ENCODE peak calls at places on chromosomes 12 and 14, in four cellular contexts. C is adipocyte, I is left colon, P is ecto neural progenitor cell. B is an unnamed sample.

GRCh38 chr12:101027200-101027599 is 182.8 kb downstream of the SLC5A8 start:
- DNase-seq in C (no peak), I (no peak), P (peak; percentile 59), B (peak; percentile 81)

GRCh38 chr12:106118278-106118820 is 20.4 kb downstream of the NUAK1 start:
- DNase-seq in C (peak; percentile 62), I (no peak), P (no peak), B (no peak)

GRCh38 chr12:66915312-66915904 is 236.5 kb upstream of the GRIP1 start:
- DNase-seq in C (no peak), I (no peak), P (peak; percentile 49), B (no peak)

GRCh38 chr14:85565862-85566296 is 35.9 kb downstream of the FLRT2 start:
- DNase-seq in C (peak; percentile 53), I (no peak), P (no peak), B (no peak)

GRCh38 chr14:96086032-96086431 is 46.9 kb downstream of the C14orf132 start:
- DNase-seq in C (peak; percentile 72), I (no peak), P (no peak), B (no peak)

GRCh38 chr12:48002179-48002601 is 2.1 kb downstream of the COL2A1 start:
- DNase-seq in C (peak; percentile 32), I (no peak), P (peak; percentile 71), B (peak; percentile 31)

GRCh38 chr12:65259501-65259900 is 19.0 kb upstream of the MSRB3 start:
- DNase-seq in C (no peak), I (no peak), P (no peak), B (no peak)

GRCh38 chr12:78863482-78864427 is 819 bp upstream of the SYT1 start:
- DNase-seq in C (peak; percentile 72), I (peak; percentile 46), P (peak; percentile 84), B (peak; percentile 72)

GRCh38 chr12:16358896-16359295 is 11.5 kb downstream of the MGST1 start:
- DNase-seq in C (no peak), I (no peak), P (no peak), B (no peak)

GRCh38 chr12:4269279-4269991 is 4.1 kb upstream of the CCND2 start:
- DNase-seq in C (peak; percentile 48), I (peak; percentile 88), P (peak; percentile 88), B (peak; percentile 75)

GRCh38 chr12:44235674-44236073 is 399.8 kb downstream of the TMEM117 start:
- DNase-seq in C (no peak), I (no peak), P (no peak), B (no peak)

GRCh38 chr14:22386924-22387775 is 201.9 kb downstream of the DAD1 start:
- DNase-seq in C (peak; percentile 94), I (peak; percentile 41), P (peak; percentile 77), B (peak; percentile 92)

GRCh38 chr12:131131808-131132117 is 178.1 kb downstream of the ADGRD1 start:
- DNase-seq in C (no peak), I (no peak), P (peak; percentile 48), B (no peak)

GRCh38 chr14:33352821-33353220 is 414.1 kb downstream of the NPAS3 start:
- DNase-seq in C (peak; percentile 12), I (no peak), P (no peak), B (no peak)

GRCh38 chr12:100539209-100539608 is 34.3 kb upstream of the GAS2L3 start:
- DNase-seq in C (peak; percentile 48), I (no peak), P (peak; percentile 66), B (no peak)

GRCh38 chr12:52005903-52006703 is 643 bp upstream of the TAMALIN start:
- DNase-seq in C (no peak), I (peak; percentile 72), P (peak; percentile 75), B (no peak)

GRCh38 chr14:54568821-54569591 is 2.1 kb downstream of the SAMD4A start:
- DNase-seq in C (peak; percentile 63), I (peak; percentile 47), P (no peak), B (no peak)